ENCODE peak calls at places on chromosomes 13 and 19, in eight cellular contexts. H is stimulated activated CD4-positive, alpha-beta T cell treated with anti-CD3 and anti-CD28 coated beads, Interleukin-1b, Interleukin-23, amount 100 ng/mL, for 1 hour; N is stomach; Z is HEK293T; M is small intestine; B is H7; J is NCI-H2029 treated with DMSO at 0.1 percent for 48 hours; G is HS-5. I is an unnamed sample.

GRCh38 chr13:111187879-111188643 is 73.0 kb downstream of the ARHGEF7 start:
- DNase-seq in N (no peak), J (no peak), M (peak), B (no peak), G (no peak), H (no peak), Z (no peak), I (no peak)

GRCh38 chr19:2969104-2969504 is 8.3 kb upstream of the TLE6 start:
- DNase-seq in H (no peak), Z (no peak), J (peak), B (no peak), M (no peak), G (no peak), N (peak), I (peak)

GRCh38 chr19:18933297-18933696 is 7.7 kb downstream of the HOMER3 start:
- DNase-seq in G (no peak), Z (no peak), B (no peak), H (no peak), N (no peak), J (no peak), M (no peak), I (no peak)

GRCh38 chr19:18023596-18024212 is 15.7 kb downstream of the ARRDC2 start:
- DNase-seq in H (no peak), Z (no peak), G (no peak), B (peak), N (peak), M (peak), J (no peak), I (no peak)

GRCh38 chr13:20721454-20722357 is 18.2 kb downstream of the IL17D start:
- DNase-seq in J (no peak), B (peak), G (no peak), H (no peak), N (peak), M (peak), Z (no peak), I (no peak)

GRCh38 chr13:50078512-50079277 is 63.5 kb downstream of the KCNRG start:
- DNase-seq in H (no peak), M (no peak), N (no peak), J (no peak), B (no peak), G (no peak), Z (no peak), I (no peak)

GRCh38 chr13:101121608-101122007 is 294.7 kb downstream of the NALCN start:
- DNase-seq in Z (no peak), M (no peak), G (no peak), N (no peak), H (no peak), B (no peak), J (no peak), I (no peak)

GRCh38 chr19:18939922-18940775 is 868 bp downstream of the HOMER3 start:
- DNase-seq in Z (no peak), H (no peak), G (peak), N (peak), J (no peak), B (peak), M (no peak), I (no peak)

GRCh38 chr19:835201-835810 is 5.5 kb upstream of the PRTN3 start:
- DNase-seq in J (no peak), N (no peak), Z (no peak), M (no peak), B (peak), G (no peak), H (no peak), I (no peak)

GRCh38 chr19:38583219-38583984 is 34.4 kb downstream of the MAP4K1 start:
- DNase-seq in M (no peak), G (no peak), J (no peak), Z (no peak), H (no peak), B (no peak), N (no peak), I (no peak)

GRCh38 chr13:74372511-74372910 is 238.3 kb upstream of the KLF12 start:
- DNase-seq in B (no peak), M (no peak), J (no peak), H (no peak), G (no peak), Z (no peak), N (no peak), I (no peak)

GRCh38 chr19:17843428-17843827 is 4.4 kb downstream of the JAK3 start:
- DNase-seq in N (no peak), M (no peak), Z (no peak), J (no peak), H (no peak), G (no peak), B (no peak), I (no peak)

GRCh38 chr19:46068345-46069258 is 27.8 kb upstream of the IGFL4 start:
- DNase-seq in J (no peak), B (no peak), N (no peak), G (peak), M (peak), H (no peak), Z (no peak), I (no peak)

GRCh38 chr19:47272448-47273312 is 2.0 kb upstream of the INAFM1 start:
- DNase-seq in B (peak), J (no peak), G (no peak), N (peak), H (peak), Z (peak), M (peak), I (no peak)

GRCh38 chr13:56400774-56401173 is 739.9 kb upstream of the PRR20A start:
- DNase-seq in M (no peak), G (no peak), Z (no peak), N (no peak), H (no peak), J (no peak), B (no peak), I (no peak)

GRCh38 chr19:47226426-47227346 is 4.3 kb downstream of the BBC3 start:
- DNase-seq in J (peak), M (peak), N (peak), B (no peak), Z (no peak), H (no peak), G (no peak), I (peak)

GRCh38 chr13:32791545-32792172 is 205.4 kb downstream of the PDS5B start:
- DNase-seq in N (no peak), Z (no peak), J (no peak), G (no peak), M (no peak), B (no peak), H (no peak), I (no peak)

GRCh38 chr19:19597809-19598306 is 20.6 kb downstream of the PBX4 start:
- DNase-seq in B (no peak), M (peak), G (no peak), J (no peak), H (no peak), N (no peak), Z (no peak), I (no peak)

GRCh38 chr13:79451500-79451962 is 29.4 kb upstream of the NDFIP2 start:
- DNase-seq in Z (peak), G (peak), N (no peak), H (peak), J (no peak), M (peak), B (peak), I (no peak)

GRCh38 chr19:56707821-56708220 is 36.3 kb upstream of the ZNF835 start:
- DNase-seq in Z (no peak), N (no peak), J (no peak), H (no peak), M (no peak), B (no peak), G (no peak), I (no peak)

GRCh38 chr13:111280666-111281577 is 39.5 kb upstream of the TEX29 start:
- DNase-seq in B (no peak), M (no peak), H (no peak), G (peak), N (no peak), Z (no peak), J (no peak), I (no peak)

GRCh38 chr19:20925481-20925880 is 2.4 kb downstream of the ZNF85 start:
- DNase-seq in N (no peak), Z (no peak), M (no peak), H (no peak), J (no peak), G (no peak), B (no peak), I (no peak)

GRCh38 chr19:16506961-16507360 is 10.8 kb downstream of the C19orf44 start:
- DNase-seq in H (no peak), M (no peak), J (no peak), Z (peak), G (no peak), N (no peak), B (no peak), I (no peak)

GRCh38 chr19:10553943-10554381 is 10.3 kb downstream of the ATG4D start:
- DNase-seq in B (peak), H (no peak), M (peak), Z (no peak), J (no peak), N (peak), G (no peak), I (no peak)

GRCh38 chr13:111049791-111050538 is 65.1 kb upstream of the ARHGEF7 start:
- DNase-seq in N (peak), G (no peak), Z (no peak), B (peak), H (no peak), J (no peak), M (peak), I (peak)

GRCh38 chr13:106762711-106763110 is 194.8 kb upstream of the ARGLU1 start:
- DNase-seq in B (no peak), M (no peak), J (no peak), Z (no peak), N (no peak), H (no peak), G (no peak), I (no peak)

GRCh38 chr19:21581646-21582045 is 76.2 kb downstream of the ZNF429 start:
- DNase-seq in H (no peak), N (no peak), Z (no peak), J (no peak), M (no peak), G (no peak), B (no peak), I (peak)

GRCh38 chr13:28267495-28267894 is 129.2 kb downstream of the PAN3 start:
- DNase-seq in M (no peak), N (no peak), J (no peak), Z (no peak), H (no peak), G (no peak), B (no peak), I (no peak)

GRCh38 chr13:44337581-44337980 is 36.0 kb upstream of the SERP2 start:
- DNase-seq in M (no peak), J (no peak), N (no peak), H (no peak), B (no peak), G (no peak), Z (no peak), I (no peak)

GRCh38 chr19:18408053-18408476 is 10.6 kb upstream of the LRRC25 start:
- DNase-seq in G (no peak), M (peak), B (peak), H (no peak), N (peak), J (no peak), Z (peak), I (no peak)

GRCh38 chr13:46964789-46965527 is 68.1 kb upstream of the HTR2A start:
- DNase-seq in B (no peak), Z (no peak), M (no peak), N (no peak), J (no peak), H (no peak), G (no peak), I (no peak)

GRCh38 chr13:50389726-50390125 is 374.5 kb downstream of the KCNRG start:
- DNase-seq in M (no peak), H (no peak), Z (no peak), G (no peak), J (no peak), N (no peak), B (no peak), I (peak)

I was measured in NCI-H774.